ENCODE peak calls at places on chromosome 6, in six cellular contexts. U is thyroid gland, C is A549, G is endothelial cell of umbilical vein, K is adrenal gland, E is brain microvascular endothelial cell. X is an unnamed sample.

GRCh38 chr6:79946773-79947190 is 571 bp downstream of the ELOVL4 start:
- DNase-seq in G (no peak), C (peak), E (peak), K (peak), U (no peak), X (peak)

GRCh38 chr6:148758492-148758891 is 11.7 kb downstream of the UST start:
- DNase-seq in E (no peak), C (no peak), U (peak), G (no peak), K (peak), X (no peak)

GRCh38 chr6:41675176-41675767 is 37.0 kb downstream of the MDFI start:
- DNase-seq in U (no peak), E (no peak), C (no peak), K (no peak), G (no peak), X (peak)

GRCh38 chr6:12353731-12354130 is 63.6 kb downstream of the EDN1 start:
- DNase-seq in C (no peak), G (peak), U (peak), E (no peak), K (no peak), X (no peak)

GRCh38 chr6:93183513-93183912 is 235.8 kb downstream of the EPHA7 start:
- DNase-seq in C (no peak), K (no peak), U (no peak), G (no peak), E (no peak), X (no peak)

GRCh38 chr6:1940381-1940780 is 305.0 kb downstream of the GMDS start:
- DNase-seq in K (no peak), E (no peak), G (no peak), U (peak), C (no peak), X (no peak)

GRCh38 chr6:56725257-56725656 is 82.6 kb upstream of the DST start:
- DNase-seq in C (no peak), E (no peak), U (no peak), K (no peak), G (no peak), X (no peak)

GRCh38 chr6:166512567-166512966 is 73.9 kb downstream of the RAMACL start:
- DNase-seq in G (no peak), E (no peak), K (no peak), U (no peak), C (no peak), X (no peak)

GRCh38 chr6:125674230-125674629 is 75.2 kb upstream of the HEY2 start:
- DNase-seq in G (no peak), U (no peak), C (no peak), E (no peak), K (no peak), X (no peak)

GRCh38 chr6:125671323-125671722 is 78.1 kb upstream of the HEY2 start:
- DNase-seq in G (no peak), U (no peak), C (no peak), K (no peak), E (no peak), X (no peak)

GRCh38 chr6:125667326-125667725 is 82.1 kb upstream of the HEY2 start:
- DNase-seq in G (no peak), U (no peak), C (no peak), E (no peak), K (no peak), X (no peak)

GRCh38 chr6:125668071-125668470 is 81.4 kb upstream of the HEY2 start:
- DNase-seq in E (no peak), K (no peak), U (no peak), G (no peak), C (no peak), X (no peak)

GRCh38 chr6:125670586-125670985 is 78.8 kb upstream of the HEY2 start:
- DNase-seq in K (no peak), G (no peak), C (peak), U (no peak), E (peak), X (no peak)
- H3K27ac ChIP-seq in K (no peak), G (no peak), C (no peak), U (no peak), E (no peak), X (no peak)

GRCh38 chr6:111994791-111995190 is 59.1 kb upstream of the CCN6 start:
- DNase-seq in G (no peak), U (no peak), C (no peak), E (no peak), K (no peak), X (no peak)
- H3K27ac ChIP-seq in G (no peak), U (no peak), C (no peak), E (no peak), K (no peak), X (no peak)

DNA sequence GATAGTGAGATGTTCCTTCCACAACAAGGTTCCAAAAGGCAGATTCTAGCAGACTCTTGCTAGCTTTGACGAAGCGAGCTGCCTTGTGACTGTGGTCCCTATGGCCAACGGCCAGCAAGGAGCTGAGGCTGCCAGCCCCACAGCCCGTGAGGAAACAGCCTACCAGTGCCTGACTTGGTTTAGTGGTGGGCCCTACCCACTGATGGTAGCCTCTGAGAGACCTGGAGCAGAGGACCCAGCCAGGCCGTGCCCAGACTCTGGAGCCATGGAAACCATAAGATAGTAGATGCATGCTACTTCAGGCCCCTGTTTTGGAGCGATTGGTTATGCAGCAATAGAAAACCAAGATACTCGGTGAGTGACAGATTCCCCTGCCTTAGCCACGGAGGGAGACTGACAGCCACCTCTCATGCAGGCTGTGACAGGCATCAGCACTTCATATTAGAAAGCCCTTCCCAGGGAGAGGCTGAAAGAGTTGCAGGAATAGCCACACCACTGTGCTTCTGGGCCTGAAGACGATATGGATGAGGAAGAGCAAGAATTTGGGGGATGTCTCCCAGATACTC is 19.2 kb downstream of the PSMG4 start:
- DNase-seq in E (no peak), U (no peak), G (no peak), K (no peak), C (no peak), X (no peak)
- H3K27ac ChIP-seq in E (no peak), U (no peak), G (no peak), K (no peak), C (no peak), X (no peak)

GRCh38 chr6:135212935-135213334 is 31.8 kb downstream of the MYB start:
- DNase-seq in K (no peak), E (peak), G (no peak), C (no peak), U (no peak), X (no peak)
- H3K27ac ChIP-seq in K (no peak), E (no peak), G (no peak), C (no peak), U (no peak), X (no peak)

GRCh38 chr6:132392792-132393191 is 8.5 kb downstream of the MOXD1 start:
- DNase-seq in E (no peak), G (peak), C (peak), U (no peak), K (peak), X (no peak)
- H3K27ac ChIP-seq in E (no peak), G (no peak), C (no peak), U (no peak), K (peak), X (no peak)

GRCh38 chr6:138545621-138545980 is 46.3 kb upstream of the NHSL1 start:
- DNase-seq in G (peak), C (no peak), U (peak), E (peak), K (peak), X (peak)

GRCh38 chr6:138544521-138544920 is 45.2 kb upstream of the NHSL1 start:
- DNase-seq in K (no peak), E (no peak), G (peak), U (no peak), C (no peak), X (no peak)

GRCh38 chr6:138550346-138550767 is 51.1 kb upstream of the NHSL1 start:
- DNase-seq in E (no peak), C (peak), K (no peak), G (no peak), U (no peak), X (peak)

GRCh38 chr6:138543648-138544047 is 44.4 kb upstream of the NHSL1 start:
- DNase-seq in G (peak), U (no peak), E (no peak), C (no peak), K (no peak), X (no peak)

DNA sequence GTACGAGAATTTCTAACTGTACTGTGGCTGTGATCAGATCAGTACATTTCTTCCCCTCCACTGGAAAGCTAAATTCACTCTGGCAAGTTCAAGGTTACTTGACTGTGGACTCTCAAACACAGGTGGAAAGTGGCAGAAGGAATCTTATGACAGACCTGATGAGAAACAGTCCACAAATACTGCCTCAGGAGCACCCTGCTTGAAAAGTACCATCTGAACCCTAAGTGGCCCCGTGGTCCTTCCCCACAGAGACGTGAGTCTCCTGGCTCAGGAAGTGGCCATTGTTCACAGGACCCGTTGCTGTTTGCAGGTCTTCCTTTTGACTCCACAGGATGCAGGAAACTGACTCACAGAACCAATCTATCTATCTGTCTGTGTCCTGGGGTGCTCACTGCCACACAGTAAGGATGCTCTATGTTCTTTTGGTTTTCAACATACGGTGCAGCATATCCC is 47.5 kb upstream of the NHSL1 start:
- DNase-seq in U (no peak), G (peak), K (peak), C (no peak), E (peak), X (peak)
- H3K27ac ChIP-seq in U (no peak), G (peak), K (no peak), C (peak), E (peak), X (no peak)

DNA sequence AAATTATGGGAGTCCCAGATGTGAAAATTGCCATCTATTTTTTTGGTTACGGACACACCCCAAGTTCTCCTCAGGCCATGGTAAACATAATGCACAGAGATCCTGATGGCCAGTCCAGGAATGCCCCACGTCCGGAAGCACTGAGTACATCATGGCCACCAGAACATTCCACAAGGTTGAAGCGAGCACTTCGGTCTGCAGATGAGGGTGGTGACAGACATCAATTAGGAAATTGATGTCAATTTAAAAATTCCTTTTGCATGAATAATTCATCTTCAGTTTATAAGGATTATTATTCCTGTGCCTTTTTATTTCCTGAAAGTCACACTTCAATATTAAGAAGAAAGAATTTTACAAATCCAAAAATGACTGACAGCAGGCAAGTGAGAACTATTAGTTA is 13.2 kb upstream of the EXOC2 start:
- DNase-seq in U (no peak), E (no peak), K (no peak), C (no peak), G (peak), X (no peak)
- H3K27ac ChIP-seq in U (no peak), E (no peak), K (no peak), C (no peak), G (peak), X (no peak)

DNA sequence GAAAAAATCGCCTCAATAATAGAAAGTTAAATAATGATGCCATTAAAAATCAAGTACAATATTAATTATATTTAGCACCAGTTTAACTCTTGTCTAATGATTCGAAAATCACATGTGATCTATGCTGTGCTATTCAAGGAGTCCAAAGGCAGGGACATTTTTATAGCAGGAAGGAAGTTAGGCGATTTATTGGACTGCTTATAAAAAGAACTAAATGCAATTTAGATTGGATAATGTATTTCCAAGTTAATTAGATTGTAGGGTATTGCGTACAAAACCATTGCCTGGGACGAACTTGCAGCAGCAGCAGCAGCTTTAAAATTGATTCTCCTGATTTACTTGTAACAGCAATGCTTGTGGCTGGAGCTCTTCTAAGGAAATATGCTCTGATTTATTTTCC is 87.4 kb upstream of the TMEM181 start:
- DNase-seq in E (no peak), U (no peak), G (peak), K (no peak), C (no peak), X (no peak)
- H3K27ac ChIP-seq in E (no peak), U (no peak), G (no peak), K (no peak), C (no peak), X (no peak)

DNA sequence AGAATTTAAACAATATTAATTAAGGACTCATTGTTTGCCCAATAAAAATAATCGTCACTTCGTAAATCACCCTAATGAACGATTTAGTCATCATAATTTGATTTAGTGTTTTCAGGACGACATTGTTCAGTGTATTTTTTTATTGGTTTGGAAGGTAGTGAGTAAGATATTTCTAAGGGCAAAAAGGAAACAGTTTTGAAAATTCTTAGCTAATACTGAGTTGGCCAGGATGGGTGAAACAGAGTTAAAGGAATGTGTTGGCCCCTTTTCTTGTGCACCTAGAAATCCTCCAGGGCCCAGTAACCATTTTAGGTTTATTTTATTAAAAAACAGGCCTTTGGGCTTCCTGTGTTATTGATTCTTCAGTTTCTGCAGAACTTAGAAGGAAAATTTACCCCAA is 25.3 kb downstream of the ANKS1A start:
- DNase-seq in G (peak), C (no peak), E (no peak), U (no peak), K (no peak), X (no peak)
- H3K27ac ChIP-seq in G (peak), C (no peak), E (no peak), U (no peak), K (no peak), X (no peak)